ENCODE peak calls at places on chromosomes 11 and 22, in six cellular contexts. One of them, this sample, is unnamed.

GRCh38 chr11:32402836-32403235 is 32.5 kb downstream of the WT1 start:
- DNase-seq in tibial artery: no peak
- DNase-seq in adrenal gland: no peak
- DNase-seq in fibroblast of the aortic adventitia: no peak
- DNase-seq in stomach: no peak
- DNase-seq in A549: no peak
- DNase-seq in this sample: no peak

GRCh38 chr22:46965552-46966494 is 203.4 kb downstream of the TBC1D22A start:
- DNase-seq in A549: no peak
- DNase-seq in fibroblast of the aortic adventitia: no peak
- DNase-seq in stomach: no peak
- DNase-seq in tibial artery: no peak
- DNase-seq in adrenal gland: no peak
- DNase-seq in this sample: no peak

GRCh38 chr11:124778281-124778680 is 16.2 kb upstream of the ESAM start:
- DNase-seq in A549: peak
- DNase-seq in fibroblast of the aortic adventitia: no peak
- DNase-seq in stomach: no peak
- DNase-seq in tibial artery: no peak
- DNase-seq in adrenal gland: no peak
- DNase-seq in this sample: no peak

GRCh38 chr11:80083561-80083960 is 642.7 kb upstream of the TENM4 start:
- DNase-seq in stomach: no peak
- DNase-seq in fibroblast of the aortic adventitia: no peak
- DNase-seq in adrenal gland: no peak
- DNase-seq in A549: no peak
- DNase-seq in tibial artery: no peak
- DNase-seq in this sample: no peak

GRCh38 chr22:44153705-44154104 is 27.0 kb upstream of the PARVG start:
- DNase-seq in adrenal gland: no peak
- DNase-seq in A549: no peak
- DNase-seq in tibial artery: no peak
- DNase-seq in stomach: no peak
- DNase-seq in fibroblast of the aortic adventitia: no peak
- DNase-seq in this sample: no peak

GRCh38 chr11:3058753-3059664 is 1.8 kb upstream of the CARS1 start:
- DNase-seq in A549: no peak
- DNase-seq in stomach: no peak
- DNase-seq in fibroblast of the aortic adventitia: peak
- DNase-seq in adrenal gland: no peak
- DNase-seq in tibial artery: no peak
- DNase-seq in this sample: no peak

GRCh38 chr11:75140269-75141138 is 10.4 kb upstream of the SLCO2B1 start:
- DNase-seq in adrenal gland: peak
- DNase-seq in tibial artery: peak
- DNase-seq in stomach: peak
- DNase-seq in fibroblast of the aortic adventitia: peak
- DNase-seq in A549: peak
- DNase-seq in this sample: no peak

GRCh38 chr22:24337894-24338645 is 67.4 kb downstream of the SPECC1L start:
- DNase-seq in fibroblast of the aortic adventitia: no peak
- DNase-seq in stomach: no peak
- DNase-seq in tibial artery: no peak
- DNase-seq in A549: no peak
- DNase-seq in adrenal gland: no peak
- DNase-seq in this sample: no peak

GRCh38 chr11:60916669-60917206 is 2.8 kb downstream of the TMEM109 start:
- DNase-seq in adrenal gland: no peak
- DNase-seq in tibial artery: peak
- DNase-seq in A549: no peak
- DNase-seq in stomach: no peak
- DNase-seq in fibroblast of the aortic adventitia: no peak
- DNase-seq in this sample: no peak

GRCh38 chr11:67272327-67273259 is 6.3 kb downstream of the GRK2 start:
- DNase-seq in adrenal gland: peak
- DNase-seq in tibial artery: peak
- DNase-seq in fibroblast of the aortic adventitia: no peak
- DNase-seq in stomach: no peak
- DNase-seq in A549: no peak
- DNase-seq in this sample: peak

GRCh38 chr22:28141614-28142013 is 222.6 kb upstream of the PITPNB start:
- DNase-seq in fibroblast of the aortic adventitia: peak
- DNase-seq in stomach: no peak
- DNase-seq in adrenal gland: no peak
- DNase-seq in A549: no peak
- DNase-seq in tibial artery: no peak
- DNase-seq in this sample: no peak

GRCh38 chr11:67303132-67303988 is at the start of gene SSH3:
- DNase-seq in fibroblast of the aortic adventitia: peak
- DNase-seq in A549: peak
- DNase-seq in adrenal gland: peak
- DNase-seq in tibial artery: peak
- DNase-seq in stomach: peak
- DNase-seq in this sample: peak

GRCh38 chr11:60251485-60252207 is 8.7 kb upstream of the MS4A4E start:
- DNase-seq in fibroblast of the aortic adventitia: no peak
- DNase-seq in adrenal gland: peak
- DNase-seq in tibial artery: no peak
- DNase-seq in stomach: no peak
- DNase-seq in A549: no peak
- DNase-seq in this sample: no peak

DNA sequence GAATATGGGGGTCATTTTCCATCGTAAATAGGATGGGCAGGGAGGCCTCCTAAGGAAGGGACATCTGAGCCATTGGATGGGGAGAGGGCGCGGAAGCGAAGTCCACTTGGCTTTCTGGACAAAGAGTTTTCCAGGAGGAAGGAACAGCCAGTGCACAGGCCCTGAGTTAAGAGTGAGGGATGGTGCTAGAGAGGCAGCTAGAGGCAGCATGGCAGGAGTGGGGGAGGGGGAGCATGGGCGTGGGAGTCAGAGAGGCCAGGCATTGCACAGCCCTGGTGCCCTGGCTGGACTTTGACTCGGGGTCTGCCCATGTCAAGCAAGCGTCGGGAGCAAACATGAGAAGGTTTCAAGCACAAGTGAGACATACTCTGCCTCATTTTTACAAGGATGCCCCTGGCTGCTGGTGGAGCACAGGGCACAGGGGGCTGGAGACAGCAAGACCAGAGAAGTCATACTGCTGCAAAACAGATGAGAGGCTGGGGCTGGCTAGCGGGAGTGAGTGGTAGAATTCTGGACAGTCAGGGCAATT is 9.0 kb downstream of the GNAZ start:
- DNase-seq in adrenal gland: no peak
- DNase-seq in A549: no peak
- DNase-seq in stomach: no peak
- DNase-seq in tibial artery: no peak
- DNase-seq in fibroblast of the aortic adventitia: no peak
- DNase-seq in this sample: no peak
- TF ChIP-seq CTCF in adrenal gland: no peak
- TF ChIP-seq CTCF in A549: no peak
- TF ChIP-seq CTCF in stomach: no peak
- TF ChIP-seq CTCF in tibial artery: no peak
- TF ChIP-seq CTCF in fibroblast of the aortic adventitia: no peak
- TF ChIP-seq CTCF in this sample: no peak

DNA sequence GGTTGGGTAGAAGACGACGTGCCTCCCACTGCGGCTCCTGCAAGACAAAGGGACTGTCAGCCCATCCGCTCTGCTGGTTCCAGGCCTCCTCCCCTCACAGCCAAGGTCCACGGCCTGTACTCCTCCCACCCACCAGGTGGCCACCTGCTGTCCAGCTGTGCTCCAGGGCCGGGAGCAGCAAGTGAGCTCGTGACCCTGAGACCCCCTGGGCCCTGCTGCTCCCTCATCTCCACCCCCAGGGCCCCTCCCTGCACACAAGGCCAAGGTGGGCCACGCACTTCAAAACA is 27.4 kb downstream of the TSPAN4 start:
- DNase-seq in stomach: no peak
- DNase-seq in adrenal gland: no peak
- DNase-seq in A549: no peak
- DNase-seq in tibial artery: no peak
- DNase-seq in fibroblast of the aortic adventitia: no peak
- DNase-seq in this sample: no peak
- TF ChIP-seq CTCF in stomach: no peak
- TF ChIP-seq CTCF in adrenal gland: no peak
- TF ChIP-seq CTCF in A549: no peak
- TF ChIP-seq CTCF in tibial artery: no peak
- TF ChIP-seq CTCF in fibroblast of the aortic adventitia: peak
- TF ChIP-seq CTCF in this sample: peak

GRCh38 chr11:112783945-112784322 is 177.3 kb upstream of the NCAM1 start:
- DNase-seq in adrenal gland: no peak
- DNase-seq in tibial artery: no peak
- DNase-seq in stomach: no peak
- DNase-seq in fibroblast of the aortic adventitia: no peak
- DNase-seq in A549: no peak
- DNase-seq in this sample: no peak

GRCh38 chr11:112784323-112785073 is 176.7 kb upstream of the NCAM1 start:
- DNase-seq in adrenal gland: peak
- DNase-seq in stomach: no peak
- DNase-seq in A549: no peak
- DNase-seq in tibial artery: peak
- DNase-seq in fibroblast of the aortic adventitia: peak
- DNase-seq in this sample: no peak

GRCh38 chr11:112776834-112777793 is 184.1 kb upstream of the NCAM1 start:
- DNase-seq in stomach: no peak
- DNase-seq in tibial artery: no peak
- DNase-seq in A549: no peak
- DNase-seq in fibroblast of the aortic adventitia: no peak
- DNase-seq in adrenal gland: no peak
- DNase-seq in this sample: no peak

GRCh38 chr11:112778091-112778889 is 182.9 kb upstream of the NCAM1 start:
- DNase-seq in stomach: no peak
- DNase-seq in fibroblast of the aortic adventitia: no peak
- DNase-seq in tibial artery: no peak
- DNase-seq in adrenal gland: no peak
- DNase-seq in A549: no peak
- DNase-seq in this sample: no peak

DNA sequence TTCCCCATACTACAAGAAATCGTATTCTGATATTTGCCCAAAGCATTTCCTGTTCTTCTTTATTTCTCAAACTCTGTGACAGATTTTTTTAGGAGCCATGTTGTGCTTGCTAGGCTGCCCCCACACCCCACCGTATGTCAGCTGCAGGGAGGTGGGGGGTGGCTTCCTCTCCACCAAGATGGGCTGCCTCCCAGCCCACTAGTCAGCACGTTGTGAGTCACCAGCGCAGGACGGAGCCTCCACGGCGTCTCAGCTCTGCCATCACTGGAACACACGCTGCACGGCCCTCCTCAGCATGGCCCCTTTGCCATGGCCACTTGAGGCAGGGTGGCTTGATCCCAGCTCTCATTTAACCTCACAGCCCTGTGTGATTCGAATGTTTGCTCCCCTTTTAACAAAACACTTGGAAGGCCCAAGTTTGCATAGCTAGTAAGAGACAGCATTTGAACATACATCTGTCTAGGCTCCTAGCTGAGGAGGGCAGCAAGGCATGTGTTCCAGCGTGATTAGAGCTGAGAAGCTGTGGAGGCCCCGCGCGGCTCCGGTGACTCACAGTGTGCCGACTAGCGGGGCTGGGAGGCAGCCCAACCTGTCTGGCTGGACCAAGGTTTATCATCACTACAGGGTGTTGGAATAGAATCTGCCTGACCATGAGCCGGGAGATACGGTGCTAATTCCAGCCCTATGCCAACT is 180.7 kb upstream of the NCAM1 start:
- DNase-seq in stomach: no peak
- DNase-seq in adrenal gland: peak
- DNase-seq in tibial artery: no peak
- DNase-seq in fibroblast of the aortic adventitia: peak
- DNase-seq in A549: no peak
- DNase-seq in this sample: no peak
- TF ChIP-seq CTCF in stomach: no peak
- TF ChIP-seq CTCF in adrenal gland: no peak
- TF ChIP-seq CTCF in tibial artery: no peak
- TF ChIP-seq CTCF in fibroblast of the aortic adventitia: peak
- TF ChIP-seq CTCF in A549: no peak
- TF ChIP-seq CTCF in this sample: no peak

GRCh38 chr11:441043-441417 is 781 bp downstream of the ANO9 start:
- DNase-seq in A549: no peak
- DNase-seq in stomach: no peak
- DNase-seq in fibroblast of the aortic adventitia: no peak
- DNase-seq in tibial artery: no peak
- DNase-seq in adrenal gland: peak
- DNase-seq in this sample: peak

GRCh38 chr11:441418-442274 is at the start of gene ANO9:
- DNase-seq in fibroblast of the aortic adventitia: no peak
- DNase-seq in A549: no peak
- DNase-seq in stomach: peak
- DNase-seq in tibial artery: no peak
- DNase-seq in adrenal gland: peak
- DNase-seq in this sample: no peak

GRCh38 chr11:439315-440064 is 2.3 kb downstream of the ANO9 start:
- DNase-seq in stomach: no peak
- DNase-seq in A549: no peak
- DNase-seq in fibroblast of the aortic adventitia: no peak
- DNase-seq in tibial artery: no peak
- DNase-seq in adrenal gland: peak
- DNase-seq in this sample: peak

GRCh38 chr11:438101-438844 is 3.5 kb downstream of the ANO9 start:
- DNase-seq in tibial artery: no peak
- DNase-seq in fibroblast of the aortic adventitia: no peak
- DNase-seq in A549: no peak
- DNase-seq in adrenal gland: no peak
- DNase-seq in stomach: no peak
- DNase-seq in this sample: peak

GRCh38 chr11:440065-441042 is 1.5 kb downstream of the ANO9 start:
- DNase-seq in fibroblast of the aortic adventitia: peak
- DNase-seq in tibial artery: no peak
- DNase-seq in adrenal gland: peak
- DNase-seq in A549: no peak
- DNase-seq in stomach: no peak
- DNase-seq in this sample: peak
- TF ChIP-seq CTCF in fibroblast of the aortic adventitia: peak
- TF ChIP-seq CTCF in tibial artery: no peak
- TF ChIP-seq CTCF in adrenal gland: no peak
- TF ChIP-seq CTCF in A549: no peak
- TF ChIP-seq CTCF in stomach: no peak
- TF ChIP-seq CTCF in this sample: no peak

DNA sequence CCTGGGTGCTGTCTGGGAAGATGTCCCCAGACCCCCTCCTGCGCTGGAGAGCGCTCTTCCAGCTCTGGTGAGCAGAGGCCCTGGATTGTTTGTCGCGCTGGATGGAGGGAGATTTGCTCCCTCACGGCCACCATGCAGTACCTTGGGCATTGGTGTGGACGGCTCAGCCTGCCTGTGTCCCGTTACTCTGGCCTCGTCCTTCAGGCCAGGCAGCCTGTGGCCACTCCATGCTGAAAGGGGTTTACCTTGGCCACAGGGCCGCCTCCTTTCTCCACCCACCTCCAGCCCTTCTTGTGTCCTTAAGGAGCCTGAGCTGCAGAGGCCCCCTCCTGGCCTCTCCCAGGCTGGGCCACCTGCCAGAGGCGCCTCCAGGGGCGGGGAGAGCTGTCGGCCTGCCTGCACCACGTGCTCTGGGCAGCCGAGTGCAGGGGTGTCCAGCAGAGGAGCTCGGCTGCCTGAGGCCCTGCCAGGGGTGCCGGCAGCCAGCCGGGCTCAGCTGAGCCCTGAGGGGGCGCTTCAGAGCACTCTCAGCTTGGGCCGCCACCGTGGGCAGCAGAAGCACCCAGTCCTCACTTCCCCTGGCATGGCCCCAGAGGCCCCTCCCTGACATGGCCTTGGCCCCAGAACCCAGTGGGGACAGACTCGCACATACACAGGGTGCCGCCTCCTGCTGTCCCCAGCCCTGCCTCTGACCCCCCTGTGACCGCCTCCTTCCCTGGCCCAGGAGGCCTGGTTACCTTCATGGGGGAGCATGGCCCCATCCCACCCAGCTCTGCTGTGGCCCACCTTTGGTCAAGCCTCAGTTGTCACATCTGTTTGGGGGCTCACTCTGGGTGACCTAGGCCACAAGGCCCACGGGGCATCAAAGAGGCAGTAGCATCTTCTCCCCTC is 3.4 kb downstream of the CCND1 start:
- DNase-seq in stomach: peak
- DNase-seq in tibial artery: peak
- DNase-seq in adrenal gland: peak
- DNase-seq in A549: peak
- DNase-seq in fibroblast of the aortic adventitia: peak
- DNase-seq in this sample: peak
- TF ChIP-seq CTCF in stomach: no peak
- TF ChIP-seq CTCF in tibial artery: peak
- TF ChIP-seq CTCF in adrenal gland: peak
- TF ChIP-seq CTCF in A549: peak
- TF ChIP-seq CTCF in fibroblast of the aortic adventitia: peak
- TF ChIP-seq CTCF in this sample: no peak

This sample was measured in CD14-positive monocyte.